ENCODE peak calls at places on chromosomes 7 and 10, in five cellular contexts. K is midbrain, R is fibroblast of mammary gland, Q is colonic mucosa, Y is GM20000. V is an unnamed sample.

GRCh38 chr10:90125406-90125805 is 424.0 kb downstream of the KIF20B start:
- DNase-seq in Y (no peak), K (no peak), R (peak), Q (no peak), V (no peak)

GRCh38 chr7:151244871-151245346 is 3.6 kb downstream of the SMARCD3 start:
- DNase-seq in K (no peak), Q (no peak), Y (peak), R (no peak), V (peak)

GRCh38 chr7:22302951-22303423 is 54.0 kb downstream of the RAPGEF5 start:
- DNase-seq in Y (no peak), K (no peak), R (peak), Q (no peak), V (no peak)

GRCh38 chr7:7816084-7816483 is 97.7 kb upstream of the RPA3 start:
- DNase-seq in K (no peak), R (no peak), Q (no peak), Y (peak), V (no peak)

GRCh38 chr7:891291-891690 is 14.9 kb downstream of the GET4 start:
- DNase-seq in Q (no peak), R (no peak), Y (no peak), K (no peak), V (no peak)

GRCh38 chr7:4198301-4198700 is 483.8 kb upstream of the FOXK1 start:
- DNase-seq in Q (peak), Y (no peak), R (no peak), K (no peak), V (no peak)

GRCh38 chr7:107180378-107180777 is 11.6 kb downstream of the HBP1 start:
- DNase-seq in R (peak), Q (peak), K (no peak), Y (no peak), V (no peak)

GRCh38 chr7:117230276-117231046 is 92.4 kb downstream of the WNT2 start:
- DNase-seq in Q (no peak), K (no peak), R (peak), Y (peak), V (no peak)

GRCh38 chr7:17535776-17536175 is 237.3 kb downstream of the AHR start:
- DNase-seq in Y (no peak), K (no peak), Q (no peak), R (peak), V (no peak)

GRCh38 chr7:155869784-155870076 is 57.5 kb upstream of the SHH start:
- DNase-seq in Y (no peak), Q (peak), R (no peak), K (no peak), V (no peak)

GRCh38 chr10:76126607-76127190 is 695.3 kb downstream of the LRMDA start:
- DNase-seq in Y (no peak), R (no peak), Q (no peak), K (no peak), V (peak)

GRCh38 chr7:257647-257992 is 32.4 kb upstream of the FOXL3 start:
- DNase-seq in Q (no peak), Y (no peak), R (no peak), K (no peak), V (no peak)

GRCh38 chr7:119175916-119176627 is 951.6 kb downstream of the ANKRD7 start:
- DNase-seq in K (peak), Y (peak), Q (peak), R (peak), V (peak)

GRCh38 chr10:96511044-96511945 is 2.4 kb downstream of the TLL2 start:
- DNase-seq in Q (peak), R (peak), K (no peak), Y (peak), V (peak)

GRCh38 chr7:69757990-69758430 is 159.7 kb downstream of the AUTS2 start:
- DNase-seq in Q (no peak), Y (no peak), R (peak), K (no peak), V (no peak)

GRCh38 chr10:65891073-65891981 is 1034.5 kb upstream of the LRRTM3 start:
- DNase-seq in Q (no peak), R (no peak), K (no peak), Y (peak), V (no peak)

GRCh38 chr10:97567891-97568290 is 4.7 kb upstream of the ANKRD2 start:
- DNase-seq in Y (no peak), R (no peak), K (no peak), Q (no peak), V (no peak)

GRCh38 chr7:38185395-38185920 is 7.4 kb downstream of the STARD3NL start:
- DNase-seq in Y (no peak), R (no peak), Q (no peak), K (no peak), V (no peak)

GRCh38 chr7:117014673-117015133 is 61.4 kb downstream of the ST7 start:
- DNase-seq in Q (peak), Y (peak), K (peak), R (peak), V (peak)

GRCh38 chr10:104117839-104118323 is 4.1 kb upstream of the SFR1 start:
- DNase-seq in Y (no peak), R (peak), Q (no peak), K (no peak), V (no peak)

GRCh38 chr10:31739759-31740158 is 188.9 kb downstream of the ARHGAP12 start:
- DNase-seq in K (no peak), Q (no peak), Y (no peak), R (peak), V (no peak)

GRCh38 chr7:38171558-38172403 is 6.3 kb upstream of the STARD3NL start:
- DNase-seq in Y (no peak), Q (no peak), R (no peak), K (no peak), V (no peak)

GRCh38 chr7:157744786-157745601 is 408.2 kb downstream of the DNAJB6 start:
- DNase-seq in Y (no peak), Q (no peak), R (no peak), K (no peak), V (no peak)

GRCh38 chr7:123557016-123557630 is 495 bp downstream of the NDUFA5 start:
- DNase-seq in Y (no peak), R (peak), K (no peak), Q (no peak), V (no peak)

V was measured in G401.